ENCODE peak calls at places on chromosomes 13 and 19, in six cellular contexts. F, H, P, G, T and A are unnamed samples.

GRCh38 chr13:24627864-24628418 is 52.3 kb upstream of the ATP12A start:
- DNase-seq in P (no peak), H (no peak), G (no peak), F (no peak), T (no peak), A (no peak)

GRCh38 chr13:98480915-98481510 is 95.9 kb downstream of the STK24 start:
- DNase-seq in G (peak), F (no peak), H (no peak), T (no peak), P (no peak), A (peak)

GRCh38 chr19:35911173-35911572 is 3.1 kb upstream of the TYROBP start:
- DNase-seq in H (no peak), F (no peak), G (no peak), T (no peak), P (no peak), A (no peak)

GRCh38 chr19:19276851-19277250 is 3.8 kb upstream of the TM6SF2 start:
- DNase-seq in T (no peak), F (no peak), P (no peak), G (no peak), H (no peak), A (no peak)

GRCh38 chr13:25493930-25494707 is 122.3 kb downstream of the ATP8A2 start:
- DNase-seq in G (no peak), T (no peak), F (no peak), H (no peak), P (no peak), A (no peak)

GRCh38 chr13:106349080-106349841 is 186.2 kb downstream of the EFNB2 start:
- DNase-seq in T (no peak), P (no peak), G (no peak), H (no peak), F (no peak), A (no peak)

GRCh38 chr13:40206241-40207109 is 460.0 kb downstream of the FOXO1 start:
- DNase-seq in H (peak), G (no peak), T (peak), P (peak), F (no peak), A (no peak)

GRCh38 chr13:24065172-24065571 is 95.3 kb upstream of the SPATA13 start:
- DNase-seq in G (no peak), T (no peak), F (no peak), P (no peak), H (no peak), A (no peak)